ENCODE peak calls at places on chromosome 7, in five cellular contexts. F, N, S, Q and L are unnamed samples.
A peak's percentile ranks its signal among the peaks of the same experiment; 100 is the strongest.

GRCh38 chr7:50056131-50056530 is 36.9 kb downstream of the ZPBP start:
- DNase-seq in F (no peak), N (no peak), S (no peak), Q (no peak), L (no peak)

GRCh38 chr7:17297243-17297642 is 1.2 kb upstream of the AHR start:
- DNase-seq in F (no peak), N (no peak), S (no peak), Q (no peak), L (no peak)

GRCh38 chr7:14691597-14692203 is 210.9 kb downstream of the DGKB start:
- DNase-seq in F (no peak), N (peak; percentile 6), S (peak; percentile 12), Q (no peak), L (peak; percentile 40)

GRCh38 chr7:158782638-158783490 is 46.4 kb downstream of the ESYT2 start:
- DNase-seq in F (peak; percentile 75), N (peak; percentile 17), S (no peak), Q (no peak), L (no peak)

GRCh38 chr7:28623863-28624262 is 211.5 kb downstream of the CREB5 start:
- DNase-seq in F (peak; percentile 41), N (no peak), S (no peak), Q (no peak), L (no peak)

GRCh38 chr7:135168001-135168400 is 2.5 kb downstream of the CYREN start:
- DNase-seq in F (no peak), N (no peak), S (peak; percentile 15), Q (peak; percentile 23), L (no peak)

GRCh38 chr7:51316666-51317581 is at the start of gene COBL:
- DNase-seq in F (peak; percentile 36), N (no peak), S (no peak), Q (peak; percentile 49), L (no peak)

GRCh38 chr7:139355320-139355719 is 4.4 kb upstream of the LUC7L2 start:
- DNase-seq in F (no peak), N (no peak), S (no peak), Q (no peak), L (no peak)

GRCh38 chr7:31133497-31133896 is 81.4 kb downstream of the ADCYAP1R1 start:
- DNase-seq in F (no peak), N (no peak), S (no peak), Q (no peak), L (no peak)

GRCh38 chr7:39016609-39017008 is 38.9 kb downstream of the POU6F2 start:
- DNase-seq in F (no peak), N (no peak), S (no peak), Q (no peak), L (no peak)

GRCh38 chr7:124769136-124769535 is 3.5 kb upstream of the GPR37 start:
- DNase-seq in F (no peak), N (no peak), S (no peak), Q (no peak), L (no peak)

GRCh38 chr7:95608344-95609173 is 12.2 kb upstream of the PDK4 start:
- DNase-seq in F (peak; percentile 64), N (peak; percentile 99), S (no peak), Q (peak; percentile 65), L (peak; percentile 78)

GRCh38 chr7:110548372-110548771 is 542.6 kb upstream of the LRRN3 start:
- DNase-seq in F (no peak), N (no peak), S (no peak), Q (no peak), L (no peak)

GRCh38 chr7:141013345-141013715 is 1.4 kb downstream of the MRPS33 start:
- DNase-seq in F (no peak), N (no peak), S (no peak), Q (no peak), L (no peak)

GRCh38 chr7:18541189-18541870 is 45.8 kb downstream of the HDAC9 start:
- DNase-seq in F (no peak), N (peak; percentile 75), S (no peak), Q (no peak), L (no peak)